ENCODE peak calls at places on chromosomes 4 and X, in nine cellular contexts. L is Kasumi-1; E is SJSA1; U is activated naive CD8-positive, alpha-beta T cell treated with anti-CD3 and anti-CD28 coated beads, Interleukin-2, amount 50 U/mL, for 24 hours; T is T-helper 17 cell; X is fibroblast of gingiva; V is astrocyte of the hippocampus; J is H7; P is activated naive CD4-positive, alpha-beta T cell. F is an unnamed sample.

GRCh38 chr4:107736924-107737448 is 17.0 kb upstream of the PAPSS1 start:
- DNase-seq in L (peak; percentile 39), E (peak; percentile 28), U (peak; percentile 50), T (no peak), X (peak; percentile 41), V (peak; percentile 66), J (peak; percentile 49), P (no peak), F (peak; percentile 47)

GRCh38 chr4:143375326-143376073 is 38.8 kb downstream of the GAB1 start:
- DNase-seq in L (peak; percentile 60), E (no peak), U (no peak), T (no peak), X (peak; percentile 40), V (peak; percentile 67), J (no peak), P (no peak), F (no peak)

GRCh38 chrX:103615781-103616180 is 8.0 kb downstream of the TCEAL3 start:
- DNase-seq in L (no peak), E (no peak), U (no peak), T (no peak), X (no peak), V (no peak), J (no peak), P (no peak), F (no peak)

GRCh38 chr4:119025916-119026661 is 109.5 kb upstream of the MYOZ2 start:
- DNase-seq in L (peak; percentile 24), E (no peak), U (no peak), T (no peak), X (peak; percentile 94), V (peak; percentile 58), J (no peak), P (no peak), F (peak; percentile 78)

GRCh38 chr4:108850407-108850709 is 87.5 kb upstream of the ETNPPL start:
- DNase-seq in L (no peak), E (no peak), U (no peak), T (no peak), X (no peak), V (no peak), J (no peak), P (no peak), F (no peak)

GRCh38 chrX:134660627-134661026 is 2.4 kb upstream of the PLAC1 start:
- DNase-seq in L (no peak), E (no peak), U (no peak), T (no peak), X (no peak), V (no peak), J (no peak), P (no peak), F (no peak)

GRCh38 chr4:182913036-182913435 is 4.2 kb downstream of the DCTD start:
- DNase-seq in L (no peak), E (no peak), U (no peak), T (no peak), X (no peak), V (no peak), J (no peak), P (no peak), F (no peak)

GRCh38 chr4:123304151-123305021 is 92.2 kb upstream of the SPRY1 start:
- DNase-seq in L (no peak), E (no peak), U (peak; percentile 10), T (no peak), X (no peak), V (peak; percentile 11), J (peak; percentile 72), P (no peak), F (no peak)

GRCh38 chr4:40897557-40898203 is 147.9 kb downstream of the NSUN7 start:
- DNase-seq in L (peak; percentile 74), E (peak; percentile 24), U (peak; percentile 79), T (peak; percentile 37), X (peak; percentile 22), V (peak; percentile 80), J (peak; percentile 89), P (peak; percentile 37), F (peak; percentile 44)

GRCh38 chr4:113179091-113179490 is 129.6 kb downstream of the ANK2 start:
- DNase-seq in L (no peak), E (no peak), U (no peak), T (no peak), X (peak; percentile 78), V (no peak), J (no peak), P (no peak), F (no peak)

GRCh38 chr4:13611283-13611842 is 16.2 kb downstream of the BOD1L1 start:
- DNase-seq in L (no peak), E (no peak), U (no peak), T (no peak), X (peak; percentile 64), V (peak; percentile 47), J (no peak), P (no peak), F (no peak)

GRCh38 chrX:107542500-107542899 is 85.8 kb upstream of the PRPS1 start:
- DNase-seq in L (no peak), E (no peak), U (no peak), T (no peak), X (no peak), V (peak; percentile 42), J (peak; percentile 27), P (no peak), F (no peak)

GRCh38 chr4:169940460-169940859 is 85.7 kb downstream of the MFAP3L start:
- DNase-seq in L (no peak), E (no peak), U (no peak), T (no peak), X (no peak), V (no peak), J (peak; percentile 32), P (no peak), F (no peak)

GRCh38 chrX:49915352-49916222 is 6.8 kb upstream of the CLCN5 start:
- DNase-seq in L (peak; percentile 46), E (peak; percentile 21), U (peak; percentile 26), T (no peak), X (peak; percentile 35), V (peak; percentile 66), J (peak; percentile 39), P (no peak), F (peak; percentile 50)

GRCh38 chr4:100633269-100633668 is 115.4 kb upstream of the EMCN start:
- DNase-seq in L (no peak), E (no peak), U (no peak), T (no peak), X (peak; percentile 5), V (no peak), J (no peak), P (no peak), F (no peak)

GRCh38 chr4:123631699-123632098 is 235.1 kb downstream of the SPRY1 start:
- DNase-seq in L (peak; percentile 8), E (peak; percentile 18), U (no peak), T (no peak), X (no peak), V (peak; percentile 24), J (no peak), P (no peak), F (no peak)

GRCh38 chr4:150236626-150237025 is 158.4 kb downstream of the DCLK2 start:
- DNase-seq in L (no peak), E (peak; percentile 79), U (no peak), T (no peak), X (peak; percentile 34), V (no peak), J (no peak), P (no peak), F (no peak)

GRCh38 chr4:8907596-8908205 is 36.1 kb upstream of the HMX1 start:
- DNase-seq in L (no peak), E (no peak), U (no peak), T (peak; percentile 6), X (no peak), V (no peak), J (peak; percentile 48), P (no peak), F (no peak)

GRCh38 chr4:8272472-8273428 is 3.2 kb downstream of the HTRA3 start:
- DNase-seq in L (no peak), E (no peak), U (no peak), T (no peak), X (no peak), V (no peak), J (no peak), P (no peak), F (no peak)

GRCh38 chr4:51858605-51859211 is 15.8 kb downstream of the DCUN1D4 start:
- DNase-seq in L (no peak), E (no peak), U (no peak), T (no peak), X (peak; percentile 88), V (no peak), J (no peak), P (no peak), F (no peak)

GRCh38 chrX:11111038-11111851 is at the start of gene HCCS:
- DNase-seq in L (peak; percentile 61), E (peak; percentile 89), U (peak; percentile 77), T (peak; percentile 65), X (peak; percentile 82), V (peak; percentile 92), J (peak; percentile 86), P (peak; percentile 42), F (peak; percentile 27)

GRCh38 chr4:151029537-151029936 is 14.5 kb upstream of the LRBA start:
- DNase-seq in L (no peak), E (no peak), U (peak; percentile 25), T (no peak), X (no peak), V (no peak), J (no peak), P (no peak), F (no peak)

GRCh38 chr4:9938933-9939332 is 82.4 kb downstream of the SLC2A9 start:
- DNase-seq in L (no peak), E (no peak), U (no peak), T (no peak), X (no peak), V (no peak), J (peak; percentile 65), P (no peak), F (no peak)

GRCh38 chrX:149493567-149494562 is 11.2 kb downstream of the IDS start:
- DNase-seq in L (peak; percentile 17), E (no peak), U (no peak), T (no peak), X (no peak), V (no peak), J (peak; percentile 38), P (no peak), F (no peak)

GRCh38 chr4:12319765-12320164 is 891.1 kb upstream of the HS3ST1 start:
- DNase-seq in L (no peak), E (no peak), U (no peak), T (no peak), X (no peak), V (peak; percentile 69), J (no peak), P (no peak), F (no peak)

GRCh38 chrX:20571611-20572010 is 304.9 kb upstream of the RPS6KA3 start:
- DNase-seq in L (peak; percentile 1), E (no peak), U (no peak), T (no peak), X (no peak), V (peak; percentile 24), J (no peak), P (no peak), F (no peak)

GRCh38 chr4:119825696-119826095 is 197.1 kb upstream of the PDE5A start:
- DNase-seq in L (no peak), E (peak; percentile 24), U (no peak), T (no peak), X (no peak), V (peak; percentile 20), J (no peak), P (no peak), F (no peak)

GRCh38 chr4:76984127-76984526 is 34.6 kb downstream of the SEPTIN11 start:
- DNase-seq in L (peak; percentile 14), E (peak; percentile 70), U (no peak), T (no peak), X (peak; percentile 61), V (peak; percentile 61), J (peak; percentile 11), P (no peak), F (no peak)

GRCh38 chr4:74967324-74967723 is 34.4 kb downstream of the PARM1 start:
- DNase-seq in L (no peak), E (no peak), U (no peak), T (no peak), X (no peak), V (no peak), J (no peak), P (no peak), F (no peak)